ENCODE peak calls at places on chromosomes 11 and 22, in six cellular contexts. X, O, H, R, I and C are unnamed samples.

GRCh38 chr11:74427377-74427776 is 29.1 kb upstream of the PGM2L1 start:
- DNase-seq in R (no peak), O (peak; percentile 14), I (no peak), X (no peak), H (no peak), C (no peak)

GRCh38 chr11:94851864-94852581 is 83.9 kb downstream of the AMOTL1 start:
- DNase-seq in X (no peak), R (no peak), I (no peak), H (no peak), O (no peak), C (no peak)

GRCh38 chr11:112318193-112318592 is 57.5 kb upstream of the PLET1 start:
- DNase-seq in R (peak; percentile 61), H (no peak), O (peak; percentile 68), I (no peak), X (no peak), C (no peak)

GRCh38 chr11:6233984-6234313 is 487 bp downstream of the FHIP1B start:
- DNase-seq in O (no peak), X (no peak), H (no peak), R (no peak), I (no peak), C (no peak)

GRCh38 chr11:111064118-111064517 is 181.4 kb upstream of the POU2AF2 start:
- DNase-seq in X (no peak), H (no peak), R (no peak), I (no peak), O (no peak), C (no peak)

GRCh38 chr22:21029486-21030025 is 2.8 kb downstream of the SLC7A4 start:
- DNase-seq in R (no peak), I (no peak), O (no peak), X (no peak), H (no peak), C (no peak)

GRCh38 chr11:59172345-59173079 is 580 bp downstream of the DTX4 start:
- DNase-seq in I (peak; percentile 56), O (no peak), H (peak; percentile 11), X (no peak), R (no peak), C (no peak)

GRCh38 chr11:59556883-59557205 is 45.5 kb downstream of the OR4D9 start:
- DNase-seq in R (no peak), X (no peak), H (no peak), O (peak; percentile 79), I (no peak), C (no peak)

GRCh38 chr11:67268684-67269268 is 2.5 kb downstream of the GRK2 start:
- DNase-seq in H (no peak), X (no peak), O (no peak), R (no peak), I (no peak), C (no peak)

GRCh38 chr11:35005156-35005780 is 88.8 kb downstream of the PDHX start:
- DNase-seq in O (peak; percentile 19), R (no peak), I (no peak), X (no peak), H (peak; percentile 9), C (no peak)

GRCh38 chr22:39220897-39221850 is 23.6 kb downstream of the PDGFB start:
- DNase-seq in O (no peak), I (no peak), H (no peak), R (no peak), X (no peak), C (no peak)

GRCh38 chr11:36026315-36026968 is 82.6 kb downstream of the LDLRAD3 start:
- DNase-seq in X (no peak), H (no peak), R (no peak), O (no peak), I (no peak), C (no peak)

GRCh38 chr22:47020157-47020556 is 257.7 kb downstream of the TBC1D22A start:
- DNase-seq in I (no peak), O (no peak), X (no peak), H (no peak), R (no peak), C (no peak)

GRCh38 chr11:8709002-8709672 is 26.5 kb downstream of the RPL27A start:
- DNase-seq in H (no peak), R (peak; percentile 97), X (no peak), I (no peak), O (no peak), C (no peak)

GRCh38 chr11:2175659-2176058 is 4.0 kb upstream of the TH start:
- DNase-seq in R (no peak), X (no peak), O (no peak), H (no peak), I (no peak), C (no peak)

GRCh38 chr22:46370584-46371373 is 35.3 kb downstream of the TRMU start:
- DNase-seq in I (no peak), R (no peak), X (no peak), O (no peak), H (no peak), C (no peak)